ENCODE peak calls at places on chromosomes 12 and 14, in four cellular contexts. R, G, M and K are unnamed samples.

GRCh38 chr12:75086086-75087038 is 123.3 kb downstream of the KCNC2 start:
- DNase-seq in G (peak; percentile 81), R (no peak), M (no peak), K (peak; percentile 39)

GRCh38 chr14:73792476-73792875 is 59.2 kb upstream of the PTGR2 start:
- DNase-seq in R (no peak), M (no peak), G (no peak), K (no peak)

GRCh38 chr12:104669057-104669770 is 212.5 kb downstream of the CHST11 start:
- DNase-seq in M (no peak), G (no peak), R (peak; percentile 35), K (no peak)

GRCh38 chr12:132803125-132803524 is 25.5 kb downstream of the GOLGA3 start:
- DNase-seq in M (no peak), G (no peak), R (no peak), K (no peak)

GRCh38 chr14:68466491-68466977 is 326.3 kb downstream of the ZFP36L1 start:
- DNase-seq in G (peak; percentile 94), M (no peak), R (no peak), K (peak; percentile 80)

GRCh38 chr14:70879448-70879847 is 27.8 kb upstream of the PCNX1 start:
- DNase-seq in M (no peak), R (no peak), G (peak; percentile 49), K (no peak)

GRCh38 chr12:105887131-105887530 is 251.6 kb downstream of the NUAK1 start:
- DNase-seq in G (no peak), R (no peak), M (no peak), K (no peak)

GRCh38 chr14:74904623-74905503 is 18.2 kb downstream of the RPS6KL1 start:
- DNase-seq in M (no peak), G (peak; percentile 18), R (no peak), K (no peak)

GRCh38 chr12:23376238-23376637 is 573.2 kb downstream of the SOX5 start:
- DNase-seq in R (no peak), M (no peak), G (no peak), K (no peak)

GRCh38 chr12:6338955-6339761 is 2.7 kb downstream of the TNFRSF1A start:
- DNase-seq in M (no peak), G (no peak), R (no peak), K (no peak)
- H3K4me3 ChIP-seq in M (peak overlapping the region; percentile 81), G (peak overlapping the region; percentile 98), R (peak overlapping the region; percentile 90), K (peak overlapping the region; percentile 99)

DNA sequence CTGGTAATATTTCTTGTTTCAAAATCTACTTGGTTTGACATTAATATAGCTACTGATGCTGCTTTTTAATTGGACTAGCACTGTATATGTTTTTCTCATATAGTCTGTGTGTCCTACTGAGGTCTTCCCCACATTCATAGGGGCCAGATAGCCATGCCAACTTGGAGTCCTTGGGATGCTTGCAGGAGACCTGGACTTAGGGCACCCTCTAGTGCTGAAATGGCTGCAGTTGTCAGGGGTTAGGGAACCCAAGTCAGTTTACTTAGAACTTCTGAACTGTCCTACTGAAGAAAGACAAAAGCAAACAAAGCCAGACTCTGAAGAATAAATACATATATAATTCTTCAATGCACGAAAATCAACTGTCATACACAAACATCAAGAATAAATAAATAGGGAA is 279.9 kb upstream of the SYT1 start:
- DNase-seq in G (peak; percentile 45), R (no peak), M (no peak), K (no peak)
- TF ChIP-seq CTCF in G (peak; percentile 40), R (no peak), M (no peak), K (peak; percentile 25)

GRCh38 chr12:118120579-118121363 is 15.2 kb upstream of the PEBP1 start:
- DNase-seq in R (peak; percentile 87), M (peak; percentile 87), G (peak; percentile 67), K (peak; percentile 39)
- H3K4me3 ChIP-seq in R (no peak overlapping the region), M (no peak overlapping the region), G (no peak overlapping the region), K (no peak overlapping the region)

DNA sequence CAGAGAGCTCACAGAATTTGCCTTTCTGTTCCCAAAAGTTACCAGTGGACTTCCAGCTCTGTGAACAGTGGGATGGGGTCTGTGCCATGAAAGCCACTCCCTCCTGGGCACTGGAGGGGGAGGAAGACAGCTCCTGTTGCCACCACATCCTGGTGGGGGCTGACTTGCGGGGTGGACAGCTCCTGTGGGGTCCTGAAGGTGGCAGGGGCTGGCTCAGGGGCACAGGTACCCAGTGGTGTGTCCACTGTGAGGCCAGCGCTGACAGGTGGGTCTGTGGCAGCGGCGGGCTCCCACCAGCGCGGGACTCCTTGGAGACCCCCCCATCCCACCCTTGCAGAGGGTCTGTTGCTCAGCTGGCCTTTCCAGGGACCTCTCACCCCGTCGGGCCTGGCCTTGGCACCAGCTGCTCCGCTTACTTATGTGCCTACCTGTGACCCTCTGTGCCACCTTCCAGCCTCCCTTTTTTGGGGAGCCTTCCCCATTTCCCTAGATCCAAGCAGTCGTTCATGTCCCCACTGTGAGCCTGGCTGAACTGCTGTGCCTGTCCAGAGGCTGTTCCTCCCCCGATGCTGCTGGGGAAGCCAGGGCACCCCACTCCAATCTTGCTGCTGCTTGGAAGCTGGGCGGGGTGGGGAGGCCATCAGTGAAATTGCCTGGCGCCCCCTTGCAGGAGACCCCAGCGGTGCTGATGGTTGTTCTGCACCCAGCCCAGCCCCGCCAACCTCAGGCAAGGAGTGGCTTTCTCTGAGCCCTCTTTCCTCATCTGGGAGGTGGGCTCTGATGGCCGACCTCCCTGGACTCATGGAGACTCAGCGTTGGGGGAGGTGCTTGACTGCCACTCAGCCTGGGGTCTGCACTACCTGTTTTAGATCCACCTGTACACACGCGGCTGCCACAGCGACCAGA is 2.2 kb downstream of the TEDC1 start:
- DNase-seq in G (no peak), M (no peak), R (peak; percentile 42), K (no peak)
- TF ChIP-seq CTCF in G (no peak), M (no peak), R (no peak), K (no peak)

DNA sequence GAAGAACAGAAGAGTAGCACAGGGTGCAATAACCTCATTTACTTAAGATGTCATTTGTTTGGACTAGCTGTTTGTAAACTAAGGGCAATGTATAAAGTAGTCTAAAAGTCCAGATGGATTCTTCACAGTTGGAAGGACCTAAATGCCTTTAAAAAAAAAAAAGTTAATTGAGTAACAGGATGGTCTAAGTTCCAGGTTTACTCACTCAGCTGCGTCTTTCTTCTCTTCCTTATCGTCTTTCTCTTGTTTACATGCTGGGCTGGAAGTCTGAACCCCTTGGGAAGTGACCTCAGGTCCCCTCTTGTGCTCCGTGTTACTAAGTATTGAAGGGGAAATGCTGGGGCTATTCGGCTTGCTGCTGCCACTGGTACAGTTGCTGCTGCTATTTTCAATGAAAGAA is 82.5 kb downstream of the SH2B3 start:
- DNase-seq in R (no peak), G (peak; percentile 77), M (no peak), K (no peak)
- H3K4me3 ChIP-seq in R (no peak overlapping the region), G (no peak overlapping the region), M (no peak overlapping the region), K (no peak overlapping the region)

DNA sequence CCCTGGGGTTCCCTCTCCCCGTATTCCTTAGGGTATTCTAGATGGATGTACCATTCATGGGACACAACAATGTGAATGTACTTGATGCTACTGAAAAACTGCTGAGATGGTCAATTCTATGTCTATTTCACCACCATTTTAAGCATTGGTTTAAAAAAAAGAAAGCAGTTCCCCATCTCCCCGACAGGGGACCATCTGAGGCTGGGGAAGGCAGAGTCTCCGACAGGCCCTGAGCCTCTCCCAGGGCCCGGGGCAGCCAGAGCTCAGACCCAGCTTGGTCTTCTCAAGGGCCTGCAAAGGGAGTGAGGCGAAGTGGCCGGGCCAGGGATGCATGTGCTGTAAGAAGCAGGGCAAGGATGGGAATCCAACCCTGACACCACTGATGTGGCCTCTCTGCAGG is 234.2 kb downstream of the BCL11B start:
- DNase-seq in G (no peak), R (no peak), M (no peak), K (no peak)
- TF ChIP-seq CTCF in G (peak; percentile 8), R (no peak), M (no peak), K (peak; percentile 22)

DNA sequence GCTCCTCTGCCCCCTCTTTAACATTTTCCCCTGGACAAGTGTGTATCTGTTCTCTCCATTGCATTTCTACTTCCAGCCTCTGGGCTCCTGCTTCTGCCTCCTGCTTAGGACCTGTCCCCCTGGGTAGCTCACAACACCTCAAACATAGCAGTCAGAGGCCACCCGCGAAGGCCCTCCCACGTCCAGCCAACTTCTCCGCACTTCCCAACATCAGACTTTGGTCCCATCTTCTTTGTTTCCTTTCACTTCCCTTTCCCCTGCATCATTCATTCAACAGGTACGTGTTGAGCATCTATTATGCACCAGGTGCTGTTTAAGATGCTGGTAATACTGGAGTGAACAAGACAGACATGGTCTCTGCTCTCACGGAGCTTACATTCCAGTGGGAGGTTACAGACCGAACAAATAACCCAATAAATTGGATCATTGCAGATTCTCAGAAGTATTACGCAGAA is 3.1 kb downstream of the C12orf57 start:
- DNase-seq in G (no peak), R (no peak), M (no peak), K (no peak)
- H3K4me3 ChIP-seq in G (no peak overlapping the region), R (no peak overlapping the region), M (no peak overlapping the region), K (no peak overlapping the region)

GRCh38 chr14:22432348-22432976 is 156.6 kb downstream of the DAD1 start:
- DNase-seq in G (peak; percentile 93), M (peak; percentile 69), R (no peak), K (peak; percentile 96)

GRCh38 chr14:22429546-22429945 is 159.5 kb downstream of the DAD1 start:
- DNase-seq in R (no peak), G (no peak), M (no peak), K (no peak)

GRCh38 chr14:22434901-22435565 is 154.0 kb downstream of the DAD1 start:
- DNase-seq in G (no peak), R (no peak), M (no peak), K (no peak)

GRCh38 chr14:22433059-22433458 is 156.0 kb downstream of the DAD1 start:
- DNase-seq in G (no peak), R (no peak), M (no peak), K (no peak)

GRCh38 chr14:22434030-22434429 is 155.0 kb downstream of the DAD1 start:
- DNase-seq in R (no peak), M (no peak), G (no peak), K (no peak)
- TF ChIP-seq CTCF in R (no peak), M (no peak), G (no peak), K (no peak)

DNA sequence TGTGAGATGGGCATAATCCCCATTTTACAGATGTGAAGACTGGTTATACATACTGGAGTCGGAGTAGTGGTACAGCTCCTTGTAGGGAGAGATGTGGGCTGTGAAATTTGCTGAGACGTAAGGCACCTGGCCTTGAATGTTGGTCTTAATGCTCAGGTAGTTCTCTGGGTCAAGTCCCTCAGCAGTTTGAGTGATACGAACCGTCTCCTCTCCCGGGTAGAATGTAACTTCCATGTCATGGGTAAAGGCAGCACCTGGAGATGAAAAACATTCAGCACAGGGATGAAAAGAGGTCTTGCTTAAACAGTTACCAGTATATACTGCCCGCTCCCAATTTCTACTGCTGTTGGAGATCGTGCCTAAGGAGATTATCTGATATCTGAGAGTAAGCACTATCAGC is 28.3 kb downstream of the NID2 start:
- DNase-seq in M (no peak), G (no peak), R (no peak), K (no peak)
- H3K4me3 ChIP-seq in M (no peak overlapping the region), G (no peak overlapping the region), R (no peak overlapping the region), K (no peak overlapping the region)

DNA sequence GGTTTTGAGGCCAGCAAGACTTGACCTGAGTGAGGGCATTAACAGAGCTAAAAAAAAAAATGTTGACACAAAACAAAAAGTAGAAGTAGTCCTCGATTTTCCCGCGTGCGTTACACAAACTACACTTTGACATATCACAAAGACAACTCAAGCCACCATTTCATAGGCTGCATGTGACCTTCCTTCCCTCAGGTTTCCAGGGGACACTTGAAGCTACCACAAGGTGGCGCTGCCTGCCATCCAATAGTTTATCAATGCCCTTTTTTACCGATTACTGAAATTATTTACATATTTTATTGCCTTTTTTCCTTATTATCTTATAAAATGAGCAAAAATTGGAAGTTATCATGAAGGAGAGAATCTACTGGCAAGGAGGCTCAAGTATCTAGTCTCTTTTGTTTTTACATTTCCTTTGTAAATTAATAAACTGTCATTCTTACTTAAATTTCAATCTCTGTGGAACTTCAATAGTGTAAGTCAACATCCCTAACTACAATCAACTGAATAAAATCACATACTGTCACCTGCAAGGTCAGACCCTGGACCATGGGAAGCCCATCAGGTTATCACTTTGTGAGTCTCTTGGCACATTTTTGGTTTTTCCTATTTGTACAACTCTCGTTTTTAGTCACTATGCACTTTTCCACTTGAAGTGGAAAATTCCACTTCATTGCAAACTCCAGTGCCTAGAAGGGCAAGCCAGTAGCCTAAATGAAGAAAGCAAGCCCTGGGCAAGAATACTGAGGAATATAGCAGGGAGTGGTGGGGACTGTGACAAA is 84.6 kb upstream of the CPSF6 start:
- DNase-seq in G (peak; percentile 72), M (peak; percentile 85), R (peak; percentile 68), K (peak; percentile 32)
- TF ChIP-seq CTCF in G (peak; percentile 97), M (peak; percentile 92), R (peak; percentile 68), K (peak; percentile 97)